ENCODE peak calls at places on chromosome 20, in eight cellular contexts. L is activated naive CD4-positive, alpha-beta T cell treated with anti-CD3 and anti-CD28 coated beads, Interleukin-2, amount 10 ng/mL, durations not matched to agents 7 days and 5 days; K is globus pallidus; I is AG08396; X is CD4-positive, alpha-beta memory T cell; O is stimulated activated CD4-positive, alpha-beta T cell treated with anti-CD3 and anti-CD28 coated beads, Interleukin-1b, Interleukin-23, amount 100 ng/mL, for 24 hours; A is GM13977; M is activated CD8-positive, alpha-beta memory T cell treated with anti-CD3 and anti-CD28 coated beads, Interleukin-2, amount 50 U/mL, for 48 hours. Z is an unnamed sample.

GRCh38 chr20:15257071-15257470 is 919.7 kb upstream of the FLRT3 start:
- DNase-seq in A (no peak), I (no peak), K (no peak), L (no peak), O (no peak), M (no peak), X (no peak), Z (no peak)

GRCh38 chr20:10427060-10427692 is 6.8 kb downstream of the MKKS start:
- DNase-seq in I (peak), M (no peak), K (peak), A (peak), L (peak), O (no peak), X (peak), Z (no peak)

GRCh38 chr20:38094373-38094775 is 60.8 kb downstream of the RPRD1B start:
- DNase-seq in M (no peak), X (peak), L (peak), K (no peak), A (peak), I (no peak), O (no peak), Z (no peak)

GRCh38 chr20:32189691-32190607 is 17.6 kb downstream of the PLAGL2 start:
- DNase-seq in M (peak), I (peak), K (peak), A (peak), X (peak), L (peak), O (no peak), Z (peak)

GRCh38 chr20:34546751-34547181 is 11.8 kb upstream of the MAP1LC3A start:
- DNase-seq in X (no peak), I (no peak), L (no peak), M (no peak), A (no peak), O (no peak), K (no peak), Z (no peak)

GRCh38 chr20:51802170-51802745 is at the start of gene SALL4:
- DNase-seq in X (no peak), L (no peak), A (no peak), O (no peak), I (peak), M (no peak), K (no peak), Z (no peak)

GRCh38 chr20:34886122-34886521 is 9.7 kb downstream of the ACSS2 start:
- DNase-seq in M (no peak), K (no peak), A (no peak), O (no peak), I (no peak), L (no peak), X (no peak), Z (no peak)

GRCh38 chr20:719816-720215 is 44.2 kb upstream of the SCRT2 start:
- DNase-seq in A (no peak), O (no peak), L (no peak), K (no peak), I (no peak), M (no peak), X (no peak), Z (no peak)

GRCh38 chr20:32670773-32671455 is 2.8 kb downstream of the C20orf203 start:
- DNase-seq in X (no peak), A (no peak), O (no peak), L (no peak), K (no peak), I (no peak), M (no peak), Z (no peak)

GRCh38 chr20:58006346-58007316 is 221.8 kb downstream of the ANKRD60 start:
- DNase-seq in X (no peak), I (no peak), M (peak), A (no peak), L (no peak), K (no peak), O (no peak), Z (no peak)

GRCh38 chr20:25054995-25055629 is 2.8 kb downstream of the ACSS1 start:
- DNase-seq in I (peak), L (peak), K (no peak), X (no peak), A (no peak), O (no peak), M (no peak), Z (no peak)

GRCh38 chr20:62668441-62669027 is 26.2 kb downstream of the SLCO4A1 start:
- DNase-seq in K (peak), O (no peak), I (peak), M (no peak), L (peak), A (peak), X (peak), Z (peak)

GRCh38 chr20:47250360-47250759 is 106.1 kb downstream of the ZMYND8 start:
- DNase-seq in A (no peak), I (no peak), L (no peak), M (no peak), K (no peak), X (no peak), O (no peak), Z (no peak)

GRCh38 chr20:41339957-41340326 is 679 bp upstream of the LPIN3 start:
- DNase-seq in K (peak), O (peak), M (peak), A (peak), X (peak), I (peak), L (peak), Z (peak)

GRCh38 chr20:64055893-64056638 is 6.6 kb upstream of the SOX18 start:
- DNase-seq in X (no peak), O (no peak), K (no peak), M (no peak), I (no peak), A (peak), L (no peak), Z (no peak)

GRCh38 chr20:21315138-21315537 is 12.0 kb downstream of the XRN2 start:
- DNase-seq in K (no peak), I (peak), L (no peak), A (no peak), O (no peak), M (no peak), X (no peak), Z (no peak)

GRCh38 chr20:6108330-6108729 is 14.5 kb downstream of the FERMT1 start:
- DNase-seq in K (no peak), L (no peak), A (no peak), X (no peak), M (no peak), I (no peak), O (no peak), Z (no peak)

GRCh38 chr20:11338506-11339306 is 579.0 kb upstream of the BTBD3 start:
- DNase-seq in I (no peak), L (no peak), X (no peak), O (no peak), A (no peak), M (no peak), K (no peak), Z (no peak)

GRCh38 chr20:16846011-16846410 is 97.9 kb downstream of the OTOR start:
- DNase-seq in I (no peak), M (no peak), X (no peak), O (no peak), A (no peak), K (no peak), L (no peak), Z (no peak)

GRCh38 chr20:35991142-35991771 is 22.9 kb downstream of the CNBD2 start:
- DNase-seq in A (no peak), L (peak), K (no peak), O (no peak), X (no peak), M (no peak), I (peak), Z (no peak)

GRCh38 chr20:50260480-50261221 is 70.0 kb downstream of the CEBPB start:
- DNase-seq in M (no peak), K (no peak), X (no peak), O (no peak), A (no peak), I (no peak), L (no peak), Z (no peak)

GRCh38 chr20:47311211-47311610 is 45.3 kb downstream of the ZMYND8 start:
- DNase-seq in O (no peak), A (no peak), K (no peak), X (no peak), L (no peak), I (no peak), M (no peak), Z (no peak)

Z was measured in osteocyte.